ENCODE peak calls at places on chromosome 7, in six cellular contexts. K is hepatic stellate cell, E is GM04504, F is smooth muscle cell of the brain vasculature, M is NCI-H2081 treated with DMSO at 0.1 percent for 48 hours, U is EL. J is an unnamed sample.

GRCh38 chr7:45203947-45204445 is 46.4 kb downstream of the RAMP3 start:
- DNase-seq in K (no peak), E (peak), F (no peak), M (no peak), U (peak), J (no peak)

GRCh38 chr7:12686894-12687212 is 580 bp upstream of the ARL4A start:
- DNase-seq in K (no peak), E (no peak), F (no peak), M (no peak), U (no peak), J (no peak)

GRCh38 chr7:111082351-111082750 is 8.6 kb upstream of the LRRN3 start:
- DNase-seq in K (peak), E (no peak), F (no peak), M (no peak), U (peak), J (no peak)

GRCh38 chr7:36605662-36606441 is 118.4 kb downstream of the AOAH start:
- DNase-seq in K (no peak), E (no peak), F (no peak), M (no peak), U (no peak), J (no peak)

GRCh38 chr7:18788026-18788425 is 292.5 kb downstream of the HDAC9 start:
- DNase-seq in K (no peak), E (no peak), F (no peak), M (no peak), U (no peak), J (no peak)

GRCh38 chr7:122225874-122226273 is 78.7 kb downstream of the FEZF1 start:
- DNase-seq in K (no peak), E (no peak), F (no peak), M (no peak), U (no peak), J (no peak)

GRCh38 chr7:110774066-110774465 is 316.9 kb upstream of the LRRN3 start:
- DNase-seq in K (no peak), E (no peak), F (no peak), M (no peak), U (peak), J (no peak)

GRCh38 chr7:106126170-106126938 is 14.2 kb upstream of the SYPL1 start:
- DNase-seq in K (no peak), E (no peak), F (peak), M (no peak), U (peak), J (no peak)

J was measured in osteoblast.